ENCODE peak calls at places on chromosomes 13 and 19, in eight cellular contexts. L, B, Y, I, F, N, K and E are unnamed samples.

GRCh38 chr13:103883698-103884097 is 817.5 kb upstream of the SLC10A2 start:
- DNase-seq in L (no peak), N (no peak), K (no peak), B (no peak), I (no peak), Y (no peak), F (no peak), E (no peak)

GRCh38 chr19:14514215-14514871 is 3.9 kb downstream of the DNAJB1 start:
- DNase-seq in Y (no peak), F (no peak), L (no peak), K (no peak), I (no peak), B (no peak), N (no peak), E (no peak)

GRCh38 chr19:45451181-45451849 is 16.5 kb upstream of the FOSB start:
- DNase-seq in N (peak; percentile 19), K (no peak), L (peak; percentile 53), B (peak; percentile 71), I (peak; percentile 54), Y (no peak), F (peak; percentile 33), E (no peak)

GRCh38 chr19:32405431-32406160 is at the start of gene DPY19L3:
- DNase-seq in K (peak; percentile 88), F (peak; percentile 97), N (peak; percentile 96), Y (peak; percentile 59), L (peak; percentile 95), B (peak; percentile 94), I (peak; percentile 96), E (peak; percentile 95)

GRCh38 chr19:17765069-17765618 is 13.9 kb downstream of the FCHO1 start:
- DNase-seq in N (peak; percentile 95), B (peak; percentile 44), L (no peak), K (peak; percentile 88), Y (no peak), I (peak; percentile 86), F (peak; percentile 66), E (no peak)

GRCh38 chr13:36750046-36750445 is 69.0 kb upstream of the RFXAP start:
- DNase-seq in B (no peak), F (no peak), N (no peak), Y (no peak), L (no peak), K (no peak), I (no peak), E (no peak)

GRCh38 chr13:44404261-44405139 is 30.9 kb downstream of the SERP2 start:
- DNase-seq in N (no peak), I (peak; percentile 38), B (peak; percentile 33), K (peak; percentile 93), Y (no peak), L (peak; percentile 46), F (peak; percentile 50), E (peak; percentile 33)

GRCh38 chr19:14536926-14537692 is 7.7 kb downstream of the TECR start:
- DNase-seq in Y (no peak), I (peak; percentile 90), N (no peak), B (peak; percentile 66), L (peak; percentile 98), K (no peak), F (peak; percentile 87), E (peak; percentile 80)

GRCh38 chr13:49357694-49358093 is 86.2 kb downstream of the CAB39L start:
- DNase-seq in I (no peak), Y (no peak), L (no peak), N (no peak), B (no peak), K (no peak), F (no peak), E (no peak)

GRCh38 chr13:20161951-20162300 is 1.1 kb upstream of the GJA3 start:
- DNase-seq in N (no peak), K (no peak), F (no peak), Y (no peak), I (no peak), B (no peak), L (no peak), E (no peak)

GRCh38 chr13:42214445-42214844 is 57.5 kb upstream of the AKAP11 start:
- DNase-seq in F (no peak), Y (no peak), L (no peak), N (no peak), K (no peak), I (no peak), B (no peak), E (no peak)

GRCh38 chr13:95858286-95859075 is 181.5 kb downstream of the DNAJC3 start:
- DNase-seq in F (no peak), B (no peak), Y (no peak), N (no peak), L (no peak), K (no peak), I (no peak), E (no peak)

GRCh38 chr13:109105899-109106298 is 476.5 kb downstream of the MYO16 start:
- DNase-seq in Y (no peak), K (no peak), F (no peak), I (no peak), L (no peak), B (no peak), N (no peak), E (no peak)

GRCh38 chr19:41324921-41325639 is 15.1 kb downstream of the CCDC97 start:
- DNase-seq in N (no peak), L (peak; percentile 79), Y (no peak), F (no peak), I (peak; percentile 57), B (peak; percentile 53), K (peak; percentile 82), E (peak; percentile 37)

GRCh38 chr13:51832471-51833152 is 12.4 kb downstream of the TMEM272 start:
- DNase-seq in B (no peak), L (peak; percentile 43), K (no peak), Y (no peak), I (peak; percentile 26), N (peak; percentile 84), F (no peak), E (no peak)

GRCh38 chr13:82717249-82717648 is 1165.0 kb downstream of the SLITRK1 start:
- DNase-seq in Y (no peak), L (no peak), N (no peak), F (no peak), K (no peak), I (no peak), B (no peak), E (no peak)

GRCh38 chr13:41645313-41645712 is 188.0 kb downstream of the RGCC start:
- DNase-seq in K (peak; percentile 88), I (no peak), B (peak; percentile 37), F (no peak), N (no peak), L (no peak), Y (no peak), E (peak; percentile 43)

GRCh38 chr13:113864303-113864890 is 521 bp upstream of the GAS6 start:
- DNase-seq in Y (no peak), I (no peak), N (no peak), B (peak; percentile 15), K (no peak), F (no peak), L (no peak), E (no peak)
- H3K27ac ChIP-seq in Y (no peak overlapping the region), I (peak overlapping the region; percentile 92), N (no peak overlapping the region), B (peak overlapping the region; percentile 85), K (no peak overlapping the region), F (peak overlapping the region; percentile 94), L (no peak overlapping the region), E (peak overlapping the region; percentile 81)

DNA sequence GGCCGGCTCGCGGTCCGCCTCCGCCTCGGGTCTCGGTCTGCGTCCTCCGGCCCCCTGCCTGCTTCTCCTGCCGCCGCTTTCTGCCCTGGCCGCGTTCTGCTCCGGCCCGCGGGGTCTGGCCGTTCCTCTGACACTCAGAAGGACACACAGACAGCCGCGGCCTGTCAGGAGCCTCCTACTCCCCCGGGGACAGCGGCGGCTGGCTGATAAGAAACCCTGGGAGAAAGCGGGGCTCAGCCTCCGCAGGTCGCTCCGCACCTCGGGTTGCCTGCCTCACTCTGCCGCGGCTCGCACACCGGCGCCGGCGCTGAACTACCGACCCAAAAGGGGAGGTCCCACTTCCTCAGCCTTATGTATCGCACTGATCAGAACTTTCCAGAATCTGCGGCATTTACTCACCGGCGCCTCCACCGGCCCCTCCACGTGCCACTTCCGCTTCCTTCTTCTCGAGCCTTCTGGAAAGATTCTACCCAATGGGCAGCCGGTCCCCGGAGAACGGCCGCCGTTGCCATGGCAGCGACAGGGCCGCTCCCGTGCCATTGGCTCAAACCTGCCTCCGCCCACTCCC is at the start of gene HSPH1:
- DNase-seq in L (peak; percentile 98), I (peak; percentile 99), F (peak; percentile 98), K (peak; percentile 96), B (peak; percentile 98), N (peak; percentile 100), Y (peak; percentile 89), E (peak; percentile 98)
- TF ChIP-seq POLR2AphosphoS5 in L (peak; percentile 75), I (peak; percentile 90), F (peak; percentile 92), K (peak; percentile 76), B (peak; percentile 63), N (peak; percentile 21), Y (peak; percentile 85), E (peak; percentile 98)

GRCh38 chr19:35055715-35056179 is 14.2 kb downstream of the HPN start:
- DNase-seq in L (peak; percentile 90), K (no peak), Y (no peak), N (no peak), I (no peak), F (no peak), B (no peak), E (no peak)
- H3K27ac ChIP-seq in L (peak overlapping the region; percentile 46), K (no peak overlapping the region), Y (no peak overlapping the region), N (no peak overlapping the region), I (no peak overlapping the region), F (no peak overlapping the region), B (no peak overlapping the region), E (no peak overlapping the region)

GRCh38 chr19:39506598-39506943 is 7.8 kb downstream of the DLL3 start:
- DNase-seq in I (no peak), N (no peak), F (no peak), Y (no peak), L (no peak), B (no peak), K (no peak), E (no peak)

GRCh38 chr19:39509233-39509632 is 5.7 kb upstream of the SELENOV start:
- DNase-seq in B (no peak), N (no peak), L (no peak), Y (no peak), I (no peak), F (no peak), K (no peak), E (no peak)

GRCh38 chr19:39507715-39508364 is 7.1 kb upstream of the SELENOV start:
- DNase-seq in I (no peak), K (no peak), N (no peak), F (no peak), L (no peak), Y (no peak), B (no peak), E (no peak)

GRCh38 chr19:39508629-39509028 is 6.3 kb upstream of the SELENOV start:
- DNase-seq in N (no peak), F (no peak), K (no peak), I (no peak), L (no peak), Y (no peak), B (no peak), E (no peak)

DNA sequence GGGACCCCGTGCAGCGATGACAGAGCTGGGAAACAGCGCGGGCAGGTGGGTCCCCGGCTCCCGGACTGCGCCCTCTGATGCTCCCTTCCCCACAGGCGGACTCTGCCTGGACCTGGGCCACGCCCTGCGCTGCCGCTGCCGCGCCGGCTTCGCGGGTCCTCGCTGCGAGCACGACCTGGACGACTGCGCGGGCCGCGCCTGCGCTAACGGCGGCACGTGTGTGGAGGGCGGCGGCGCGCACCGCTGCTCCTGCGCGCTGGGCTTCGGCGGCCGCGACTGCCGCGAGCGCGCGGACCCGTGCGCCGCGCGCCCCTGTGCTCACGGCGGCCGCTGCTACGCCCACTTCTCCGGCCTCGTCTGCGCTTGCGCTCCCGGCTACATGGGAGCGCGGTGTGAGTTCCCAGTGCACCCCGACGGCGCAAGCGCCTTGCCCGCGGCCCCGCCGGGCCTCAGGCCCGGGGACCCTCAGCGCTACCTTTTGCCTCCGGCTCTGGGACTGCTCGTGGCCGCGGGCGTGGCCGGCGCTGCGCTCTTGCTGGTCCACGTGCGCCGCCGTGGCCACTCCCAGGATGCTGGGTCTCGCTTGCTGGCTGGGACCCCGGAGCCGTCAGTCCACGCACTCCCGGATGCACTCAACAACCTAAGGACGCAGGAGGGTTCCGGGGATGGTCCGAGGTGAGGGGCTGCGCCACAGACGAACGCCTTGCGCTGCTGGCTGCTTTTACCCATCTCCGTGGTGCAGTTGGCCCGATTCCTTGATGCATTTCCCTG is 7.8 kb upstream of the SELENOV start:
- DNase-seq in B (no peak), I (no peak), Y (no peak), L (peak; percentile 90), K (peak; percentile 60), F (no peak), N (peak; percentile 28), E (no peak)
- TF ChIP-seq POLR2AphosphoS5 in B (no peak), I (no peak), Y (no peak), L (peak; percentile 38), K (no peak), F (no peak), N (no peak), E (no peak)